ENCODE peak calls at places on chromosomes 12 and 14, in eight cellular contexts. One of them, this sample, is unnamed. For H3K27me3, the result is how much of the 10 kb centered on the place peaks cover.

GRCh38 chr12:10623131-10623530 is 9.7 kb upstream of the MAGOHB start:
- DNase-seq in upper lobe of left lung: no peak
- DNase-seq in tibial nerve: no peak
- DNase-seq in transverse colon: no peak
- DNase-seq in ovary: no peak
- DNase-seq in sigmoid colon: no peak
- DNase-seq in esophagus muscularis mucosa: no peak
- DNase-seq in HepG2: no peak
- DNase-seq in this sample: no peak

GRCh38 chr14:63573579-63573978 is 30.4 kb upstream of the PPP2R5E start:
- DNase-seq in transverse colon: no peak
- DNase-seq in sigmoid colon: no peak
- DNase-seq in tibial nerve: no peak
- DNase-seq in upper lobe of left lung: no peak
- DNase-seq in ovary: no peak
- DNase-seq in esophagus muscularis mucosa: no peak
- DNase-seq in HepG2: no peak
- DNase-seq in this sample: no peak

GRCh38 chr12:117587646-117588287 is 226.3 kb upstream of the NOS1 start:
- DNase-seq in sigmoid colon: no peak
- DNase-seq in HepG2: peak
- DNase-seq in upper lobe of left lung: peak
- DNase-seq in tibial nerve: peak
- DNase-seq in esophagus muscularis mucosa: no peak
- DNase-seq in transverse colon: peak
- DNase-seq in ovary: peak
- DNase-seq in this sample: no peak

GRCh38 chr12:25868193-25868592 is 90.3 kb upstream of the RASSF8 start:
- DNase-seq in ovary: no peak
- DNase-seq in tibial nerve: no peak
- DNase-seq in HepG2: no peak
- DNase-seq in esophagus muscularis mucosa: no peak
- DNase-seq in upper lobe of left lung: no peak
- DNase-seq in transverse colon: no peak
- DNase-seq in sigmoid colon: no peak
- DNase-seq in this sample: no peak

GRCh38 chr14:22980672-22981089 is 1.7 kb downstream of the AJUBA start:
- DNase-seq in sigmoid colon: no peak
- DNase-seq in HepG2: peak
- DNase-seq in tibial nerve: no peak
- DNase-seq in upper lobe of left lung: peak
- DNase-seq in esophagus muscularis mucosa: no peak
- DNase-seq in ovary: peak
- DNase-seq in transverse colon: peak
- DNase-seq in this sample: peak

GRCh38 chr12:15423629-15424028 is 101.3 kb downstream of the PTPRO start:
- DNase-seq in sigmoid colon: no peak
- DNase-seq in esophagus muscularis mucosa: no peak
- DNase-seq in ovary: no peak
- DNase-seq in transverse colon: no peak
- DNase-seq in tibial nerve: no peak
- DNase-seq in HepG2: no peak
- DNase-seq in upper lobe of left lung: no peak
- DNase-seq in this sample: no peak

GRCh38 chr14:26709019-26709418 is 111.2 kb upstream of the NOVA1 start:
- DNase-seq in tibial nerve: no peak
- DNase-seq in sigmoid colon: no peak
- DNase-seq in transverse colon: no peak
- DNase-seq in HepG2: no peak
- DNase-seq in upper lobe of left lung: no peak
- DNase-seq in ovary: no peak
- DNase-seq in esophagus muscularis mucosa: no peak
- DNase-seq in this sample: no peak

GRCh38 chr12:52025301-52026172 is 18.8 kb downstream of the TAMALIN start:
- DNase-seq in esophagus muscularis mucosa: peak
- DNase-seq in tibial nerve: peak
- DNase-seq in upper lobe of left lung: peak
- DNase-seq in HepG2: peak
- DNase-seq in ovary: peak
- DNase-seq in transverse colon: peak
- DNase-seq in sigmoid colon: peak
- DNase-seq in this sample: peak

GRCh38 chr12:51349026-51349425 is 2.5 kb upstream of the CELA1 start:
- DNase-seq in tibial nerve: no peak
- DNase-seq in sigmoid colon: no peak
- DNase-seq in ovary: no peak
- DNase-seq in transverse colon: no peak
- DNase-seq in HepG2: no peak
- DNase-seq in upper lobe of left lung: no peak
- DNase-seq in esophagus muscularis mucosa: no peak
- DNase-seq in this sample: no peak

GRCh38 chr14:73424453-73424852 is 33.9 kb downstream of the NUMB start:
- DNase-seq in upper lobe of left lung: no peak
- DNase-seq in HepG2: no peak
- DNase-seq in sigmoid colon: no peak
- DNase-seq in ovary: no peak
- DNase-seq in transverse colon: no peak
- DNase-seq in tibial nerve: no peak
- DNase-seq in esophagus muscularis mucosa: no peak
- DNase-seq in this sample: no peak

GRCh38 chr12:24212496-24212895 is 263.0 kb upstream of the SOX5 start:
- DNase-seq in transverse colon: no peak
- DNase-seq in upper lobe of left lung: no peak
- DNase-seq in HepG2: no peak
- DNase-seq in sigmoid colon: no peak
- DNase-seq in ovary: no peak
- DNase-seq in esophagus muscularis mucosa: no peak
- DNase-seq in tibial nerve: no peak
- DNase-seq in this sample: no peak

GRCh38 chr14:40889126-40889525 is 717.5 kb upstream of the LRFN5 start:
- DNase-seq in ovary: no peak
- DNase-seq in sigmoid colon: no peak
- DNase-seq in HepG2: no peak
- DNase-seq in esophagus muscularis mucosa: no peak
- DNase-seq in upper lobe of left lung: no peak
- DNase-seq in transverse colon: no peak
- DNase-seq in tibial nerve: no peak
- DNase-seq in this sample: no peak

GRCh38 chr12:16626991-16627390 is 21.0 kb upstream of the LMO3 start:
- DNase-seq in transverse colon: no peak
- DNase-seq in ovary: no peak
- DNase-seq in sigmoid colon: no peak
- DNase-seq in HepG2: no peak
- DNase-seq in esophagus muscularis mucosa: no peak
- DNase-seq in upper lobe of left lung: no peak
- DNase-seq in tibial nerve: no peak
- DNase-seq in this sample: no peak

GRCh38 chr14:73242274-73242960 is 5.1 kb downstream of the PAPLN start:
- DNase-seq in HepG2: no peak
- DNase-seq in sigmoid colon: no peak
- DNase-seq in tibial nerve: no peak
- DNase-seq in esophagus muscularis mucosa: no peak
- DNase-seq in transverse colon: no peak
- DNase-seq in ovary: no peak
- DNase-seq in upper lobe of left lung: peak
- DNase-seq in this sample: no peak

GRCh38 chr14:32565256-32565655 is 236.2 kb downstream of the AKAP6 start:
- DNase-seq in upper lobe of left lung: no peak
- DNase-seq in tibial nerve: no peak
- DNase-seq in HepG2: no peak
- DNase-seq in ovary: no peak
- DNase-seq in esophagus muscularis mucosa: no peak
- DNase-seq in sigmoid colon: no peak
- DNase-seq in transverse colon: no peak
- DNase-seq in this sample: no peak

GRCh38 chr14:32571551-32571950 is 242.5 kb downstream of the AKAP6 start:
- DNase-seq in ovary: no peak
- DNase-seq in sigmoid colon: no peak
- DNase-seq in upper lobe of left lung: no peak
- DNase-seq in esophagus muscularis mucosa: no peak
- DNase-seq in tibial nerve: no peak
- DNase-seq in transverse colon: no peak
- DNase-seq in HepG2: no peak
- DNase-seq in this sample: no peak

GRCh38 chr14:32571995-32572866 is 243.1 kb downstream of the AKAP6 start:
- DNase-seq in upper lobe of left lung: no peak
- DNase-seq in ovary: no peak
- DNase-seq in HepG2: no peak
- DNase-seq in sigmoid colon: no peak
- DNase-seq in tibial nerve: no peak
- DNase-seq in transverse colon: peak
- DNase-seq in esophagus muscularis mucosa: no peak
- DNase-seq in this sample: no peak

GRCh38 chr14:32564591-32564990 is 235.5 kb downstream of the AKAP6 start:
- DNase-seq in upper lobe of left lung: no peak
- DNase-seq in sigmoid colon: no peak
- DNase-seq in esophagus muscularis mucosa: no peak
- DNase-seq in tibial nerve: peak
- DNase-seq in HepG2: no peak
- DNase-seq in ovary: no peak
- DNase-seq in transverse colon: no peak
- DNase-seq in this sample: no peak

GRCh38 chr14:32567543-32568384 is 238.7 kb downstream of the AKAP6 start:
- DNase-seq in HepG2: no peak
- DNase-seq in upper lobe of left lung: no peak
- DNase-seq in ovary: no peak
- DNase-seq in transverse colon: no peak
- DNase-seq in esophagus muscularis mucosa: no peak
- DNase-seq in sigmoid colon: no peak
- DNase-seq in tibial nerve: no peak
- DNase-seq in this sample: no peak
- TF ChIP-seq EP300 in HepG2: no peak
- TF ChIP-seq EP300 in upper lobe of left lung: no peak
- TF ChIP-seq EP300 in ovary: no peak
- TF ChIP-seq EP300 in transverse colon: no peak
- TF ChIP-seq EP300 in esophagus muscularis mucosa: no peak
- TF ChIP-seq EP300 in sigmoid colon: no peak
- TF ChIP-seq EP300 in tibial nerve: no peak
- TF ChIP-seq EP300 in this sample: no peak

DNA sequence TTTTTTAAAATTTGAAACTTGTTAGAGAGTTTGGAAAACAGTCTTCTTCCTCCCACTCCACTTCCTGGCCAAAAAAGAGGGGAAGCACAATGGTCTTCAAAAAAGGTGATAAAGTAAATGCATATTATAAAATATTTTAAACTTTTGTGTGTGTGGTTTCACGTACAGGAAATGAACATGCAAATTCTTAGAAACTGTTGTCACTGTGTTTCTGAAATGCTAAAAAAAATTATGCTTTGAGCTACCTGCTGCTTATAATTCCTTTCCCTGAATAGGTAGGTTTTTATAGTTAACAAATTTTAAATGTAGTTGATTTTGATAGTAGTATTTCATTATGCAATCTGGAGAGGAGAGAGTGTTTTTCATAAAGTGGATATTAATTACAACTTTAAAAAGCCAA is 3.0 kb downstream of the FGFR1OP2 start:
- DNase-seq in transverse colon: no peak
- DNase-seq in ovary: no peak
- DNase-seq in esophagus muscularis mucosa: no peak
- DNase-seq in HepG2: no peak
- DNase-seq in sigmoid colon: no peak
- DNase-seq in tibial nerve: no peak
- DNase-seq in upper lobe of left lung: no peak
- DNase-seq in this sample: no peak
- H3K4me3 ChIP-seq in transverse colon: no peak
- H3K4me3 ChIP-seq in ovary: no peak
- H3K4me3 ChIP-seq in esophagus muscularis mucosa: no peak
- H3K4me3 ChIP-seq in HepG2: no peak
- H3K4me3 ChIP-seq in sigmoid colon: no peak
- H3K4me3 ChIP-seq in tibial nerve: no peak
- H3K4me3 ChIP-seq in upper lobe of left lung: no peak
- H3K4me3 ChIP-seq in this sample: no peak

GRCh38 chr12:111055181-111055880 is 135.0 kb upstream of the MYL2 start:
- DNase-seq in esophagus muscularis mucosa: no peak
- DNase-seq in sigmoid colon: peak
- DNase-seq in HepG2: no peak
- DNase-seq in transverse colon: no peak
- DNase-seq in ovary: no peak
- DNase-seq in tibial nerve: no peak
- DNase-seq in upper lobe of left lung: no peak
- DNase-seq in this sample: no peak
- H3K27me3 ChIP-seq in esophagus muscularis mucosa: under half
- H3K27me3 ChIP-seq in sigmoid colon: under half
- H3K27me3 ChIP-seq in HepG2: under half
- H3K27me3 ChIP-seq in transverse colon: under half
- H3K27me3 ChIP-seq in ovary: under half
- H3K27me3 ChIP-seq in tibial nerve: under half
- H3K27me3 ChIP-seq in upper lobe of left lung: under half
- H3K27me3 ChIP-seq in this sample: under half

GRCh38 chr12:46693518-46693917 is 132.3 kb downstream of the SLC38A4 start:
- DNase-seq in HepG2: no peak
- DNase-seq in sigmoid colon: no peak
- DNase-seq in esophagus muscularis mucosa: no peak
- DNase-seq in tibial nerve: no peak
- DNase-seq in ovary: no peak
- DNase-seq in transverse colon: no peak
- DNase-seq in upper lobe of left lung: no peak
- DNase-seq in this sample: no peak
- TF ChIP-seq EP300 in HepG2: no peak
- TF ChIP-seq EP300 in sigmoid colon: no peak
- TF ChIP-seq EP300 in esophagus muscularis mucosa: no peak
- TF ChIP-seq EP300 in tibial nerve: no peak
- TF ChIP-seq EP300 in ovary: no peak
- TF ChIP-seq EP300 in transverse colon: no peak
- TF ChIP-seq EP300 in upper lobe of left lung: no peak
- TF ChIP-seq EP300 in this sample: no peak

DNA sequence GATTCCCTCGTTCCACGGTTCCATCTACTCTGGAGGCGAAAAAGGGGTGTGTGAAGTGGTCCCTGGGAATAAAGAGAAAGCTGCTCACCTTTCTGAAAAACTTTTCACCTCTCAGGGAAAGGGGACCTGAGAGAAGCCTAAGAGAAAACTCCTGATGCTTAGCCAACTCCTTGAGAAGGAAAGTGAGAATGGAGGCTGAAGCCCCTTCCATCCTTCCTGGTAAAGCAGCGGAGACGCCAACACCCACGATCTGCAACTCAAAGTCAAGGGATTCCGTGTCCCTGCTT is 110.0 kb downstream of the ARF6 start:
- DNase-seq in upper lobe of left lung: no peak
- DNase-seq in sigmoid colon: no peak
- DNase-seq in HepG2: no peak
- DNase-seq in transverse colon: no peak
- DNase-seq in ovary: no peak
- DNase-seq in esophagus muscularis mucosa: no peak
- DNase-seq in tibial nerve: no peak
- DNase-seq in this sample: no peak
- H3K4me3 ChIP-seq in upper lobe of left lung: peak
- H3K4me3 ChIP-seq in sigmoid colon: peak
- H3K4me3 ChIP-seq in HepG2: peak
- H3K4me3 ChIP-seq in transverse colon: peak
- H3K4me3 ChIP-seq in ovary: peak
- H3K4me3 ChIP-seq in esophagus muscularis mucosa: peak
- H3K4me3 ChIP-seq in tibial nerve: peak
- H3K4me3 ChIP-seq in this sample: peak